ENCODE peak calls at places on chromosomes 2 and 18, in four cellular contexts. One of them, this sample, is unnamed.

GRCh38 chr2:180328795-180329422 is 321.8 kb upstream of the CWC22 start:
- DNase-seq in WTC11: no peak
- DNase-seq in DMS153: no peak
- DNase-seq in ureter: no peak
- DNase-seq in this sample: no peak

GRCh38 chr18:46034230-46034629 is 37.8 kb downstream of the PSTPIP2 start:
- DNase-seq in WTC11: no peak
- DNase-seq in ureter: no peak
- DNase-seq in DMS153: no peak
- DNase-seq in this sample: no peak

GRCh38 chr2:30208453-30208852 is 22.9 kb upstream of the LBH start:
- DNase-seq in ureter: peak
- DNase-seq in WTC11: peak
- DNase-seq in DMS153: peak
- DNase-seq in this sample: peak

GRCh38 chr2:216665717-216666116 is 29.6 kb downstream of the IGFBP5 start:
- DNase-seq in DMS153: peak
- DNase-seq in ureter: no peak
- DNase-seq in WTC11: peak
- DNase-seq in this sample: peak

GRCh38 chr2:124437811-124438210 is 412.7 kb downstream of the CNTNAP5 start:
- DNase-seq in DMS153: no peak
- DNase-seq in ureter: no peak
- DNase-seq in WTC11: peak
- DNase-seq in this sample: peak

GRCh38 chr2:172196768-172197322 is 94.1 kb upstream of the DLX2 start:
- DNase-seq in ureter: peak
- DNase-seq in DMS153: no peak
- DNase-seq in WTC11: no peak
- DNase-seq in this sample: no peak

GRCh38 chr18:70332694-70333093 is 43.8 kb downstream of the SOCS6 start:
- DNase-seq in WTC11: no peak
- DNase-seq in DMS153: no peak
- DNase-seq in ureter: no peak
- DNase-seq in this sample: no peak

GRCh38 chr2:119650971-119651370 is 28.0 kb upstream of the TMEM177 start:
- DNase-seq in DMS153: no peak
- DNase-seq in WTC11: no peak
- DNase-seq in ureter: no peak
- DNase-seq in this sample: no peak

GRCh38 chr2:18611184-18611583 is 21.8 kb upstream of the NT5C1B start:
- DNase-seq in WTC11: no peak
- DNase-seq in DMS153: peak
- DNase-seq in ureter: no peak
- DNase-seq in this sample: no peak